ENCODE peak calls at places on chromosomes 12 and 14, in four cellular contexts. R, S, Q and Y are unnamed samples.

GRCh38 chr12:2683283-2684025 is 111.3 kb upstream of the FKBP4 start:
- DNase-seq in R (no peak), S (no peak), Q (no peak), Y (peak; percentile 38)

GRCh38 chr12:56635539-56636117 is 5.5 kb upstream of the BAZ2A start:
- DNase-seq in R (no peak), S (no peak), Q (no peak), Y (no peak)

GRCh38 chr12:46126050-46126727 is 135.8 kb upstream of the SCAF11 start:
- DNase-seq in R (no peak), S (no peak), Q (no peak), Y (no peak)

GRCh38 chr12:92602930-92603623 is 99.7 kb upstream of the PLEKHG7 start:
- DNase-seq in R (no peak), S (no peak), Q (no peak), Y (no peak)

GRCh38 chr14:54343276-54344121 is 53.3 kb upstream of the CDKN3 start:
- DNase-seq in R (no peak), S (no peak), Q (no peak), Y (no peak)

GRCh38 chr12:122368361-122369073 is 54.0 kb downstream of the CLIP1 start:
- DNase-seq in R (no peak), S (peak; percentile 34), Q (no peak), Y (no peak)

GRCh38 chr14:104971447-104972240 is 6.5 kb downstream of the AHNAK2 start:
- DNase-seq in R (no peak), S (no peak), Q (no peak), Y (no peak)

GRCh38 chr14:92847220-92848148 is 53.4 kb downstream of the GOLGA5 start:
- DNase-seq in R (no peak), S (no peak), Q (no peak), Y (no peak)

GRCh38 chr12:48765753-48766162 is 23.1 kb downstream of the ADCY6 start:
- DNase-seq in R (no peak), S (no peak), Q (peak; percentile 32), Y (no peak)

GRCh38 chr12:56838602-56839488 is 75.7 kb downstream of the HSD17B6 start:
- DNase-seq in R (no peak), S (no peak), Q (no peak), Y (no peak)

GRCh38 chr14:105989746-105990302 is 463.4 kb downstream of the TMEM121 start:
- DNase-seq in R (no peak), S (no peak), Q (peak; percentile 55), Y (no peak)

GRCh38 chr12:6219980-6220379 is 19.8 kb downstream of the CD9 start:
- DNase-seq in R (no peak), S (no peak), Q (no peak), Y (no peak)